ENCODE peak calls at places on chromosomes 6 and 20, in ten cellular contexts. One of them, this sample, is unnamed.

GRCh38 chr20:8220716-8221115 is 88.7 kb downstream of the PLCB1 start:
- DNase-seq in kidney glomerular epithelial cell: no peak
- DNase-seq in C1 segment of cervical spinal cord: no peak
- DNase-seq in neural crest cell: no peak
- DNase-seq in NCI-H748 treated with DMSO at 0.1 percent for 48 hours: no peak
- DNase-seq in upper lobe of right lung: no peak
- DNase-seq in GM23338: no peak
- DNase-seq in naive thymus-derived CD8-positive, alpha-beta T cell: no peak
- DNase-seq in naive thymus-derived CD4-positive, alpha-beta T cell: no peak
- DNase-seq in occipital lobe: no peak
- DNase-seq in this sample: peak

GRCh38 chr6:170152111-170152926 is 138.6 kb downstream of the DLL1 start:
- DNase-seq in naive thymus-derived CD4-positive, alpha-beta T cell: no peak
- DNase-seq in NCI-H748 treated with DMSO at 0.1 percent for 48 hours: no peak
- DNase-seq in GM23338: no peak
- DNase-seq in kidney glomerular epithelial cell: no peak
- DNase-seq in neural crest cell: peak
- DNase-seq in naive thymus-derived CD8-positive, alpha-beta T cell: no peak
- DNase-seq in upper lobe of right lung: no peak
- DNase-seq in occipital lobe: peak
- DNase-seq in C1 segment of cervical spinal cord: no peak
- DNase-seq in this sample: peak

GRCh38 chr6:138378463-138378862 is 758 bp downstream of the SMIM28 start:
- DNase-seq in upper lobe of right lung: no peak
- DNase-seq in naive thymus-derived CD8-positive, alpha-beta T cell: no peak
- DNase-seq in kidney glomerular epithelial cell: no peak
- DNase-seq in NCI-H748 treated with DMSO at 0.1 percent for 48 hours: peak
- DNase-seq in naive thymus-derived CD4-positive, alpha-beta T cell: no peak
- DNase-seq in occipital lobe: no peak
- DNase-seq in neural crest cell: no peak
- DNase-seq in C1 segment of cervical spinal cord: no peak
- DNase-seq in GM23338: peak
- DNase-seq in this sample: no peak

GRCh38 chr6:125942677-125943527 is 13.7 kb upstream of the HINT3 start:
- DNase-seq in GM23338: no peak
- DNase-seq in neural crest cell: no peak
- DNase-seq in C1 segment of cervical spinal cord: no peak
- DNase-seq in occipital lobe: no peak
- DNase-seq in upper lobe of right lung: no peak
- DNase-seq in naive thymus-derived CD8-positive, alpha-beta T cell: no peak
- DNase-seq in NCI-H748 treated with DMSO at 0.1 percent for 48 hours: no peak
- DNase-seq in naive thymus-derived CD4-positive, alpha-beta T cell: no peak
- DNase-seq in kidney glomerular epithelial cell: no peak
- DNase-seq in this sample: no peak

GRCh38 chr6:160131636-160132296 is 10.2 kb downstream of the SLC22A1 start:
- DNase-seq in upper lobe of right lung: peak
- DNase-seq in naive thymus-derived CD8-positive, alpha-beta T cell: no peak
- DNase-seq in NCI-H748 treated with DMSO at 0.1 percent for 48 hours: no peak
- DNase-seq in naive thymus-derived CD4-positive, alpha-beta T cell: no peak
- DNase-seq in neural crest cell: no peak
- DNase-seq in GM23338: no peak
- DNase-seq in C1 segment of cervical spinal cord: no peak
- DNase-seq in kidney glomerular epithelial cell: no peak
- DNase-seq in occipital lobe: no peak
- DNase-seq in this sample: no peak

GRCh38 chr6:164827537-164827936 is 481.9 kb downstream of the C6orf118 start:
- DNase-seq in occipital lobe: no peak
- DNase-seq in neural crest cell: no peak
- DNase-seq in C1 segment of cervical spinal cord: no peak
- DNase-seq in kidney glomerular epithelial cell: no peak
- DNase-seq in naive thymus-derived CD8-positive, alpha-beta T cell: no peak
- DNase-seq in NCI-H748 treated with DMSO at 0.1 percent for 48 hours: peak
- DNase-seq in GM23338: no peak
- DNase-seq in upper lobe of right lung: no peak
- DNase-seq in naive thymus-derived CD4-positive, alpha-beta T cell: no peak
- DNase-seq in this sample: no peak

GRCh38 chr6:161847628-161848027 is 573.8 kb upstream of the AGPAT4 start:
- DNase-seq in NCI-H748 treated with DMSO at 0.1 percent for 48 hours: no peak
- DNase-seq in kidney glomerular epithelial cell: no peak
- DNase-seq in naive thymus-derived CD4-positive, alpha-beta T cell: no peak
- DNase-seq in naive thymus-derived CD8-positive, alpha-beta T cell: no peak
- DNase-seq in neural crest cell: no peak
- DNase-seq in upper lobe of right lung: no peak
- DNase-seq in occipital lobe: no peak
- DNase-seq in GM23338: no peak
- DNase-seq in C1 segment of cervical spinal cord: no peak
- DNase-seq in this sample: no peak

GRCh38 chr20:47067776-47068175 is 173.1 kb downstream of the EYA2 start:
- DNase-seq in occipital lobe: no peak
- DNase-seq in naive thymus-derived CD4-positive, alpha-beta T cell: no peak
- DNase-seq in neural crest cell: no peak
- DNase-seq in kidney glomerular epithelial cell: no peak
- DNase-seq in GM23338: no peak
- DNase-seq in upper lobe of right lung: no peak
- DNase-seq in NCI-H748 treated with DMSO at 0.1 percent for 48 hours: no peak
- DNase-seq in C1 segment of cervical spinal cord: no peak
- DNase-seq in naive thymus-derived CD8-positive, alpha-beta T cell: no peak
- DNase-seq in this sample: no peak

GRCh38 chr6:10837692-10837996 is 695 bp downstream of the MAK start:
- DNase-seq in GM23338: no peak
- DNase-seq in occipital lobe: no peak
- DNase-seq in upper lobe of right lung: no peak
- DNase-seq in naive thymus-derived CD8-positive, alpha-beta T cell: peak
- DNase-seq in neural crest cell: no peak
- DNase-seq in kidney glomerular epithelial cell: no peak
- DNase-seq in C1 segment of cervical spinal cord: no peak
- DNase-seq in naive thymus-derived CD4-positive, alpha-beta T cell: no peak
- DNase-seq in NCI-H748 treated with DMSO at 0.1 percent for 48 hours: peak
- DNase-seq in this sample: peak

GRCh38 chr6:84528201-84528600 is 236.2 kb downstream of the TBX18 start:
- DNase-seq in naive thymus-derived CD4-positive, alpha-beta T cell: no peak
- DNase-seq in upper lobe of right lung: no peak
- DNase-seq in occipital lobe: no peak
- DNase-seq in naive thymus-derived CD8-positive, alpha-beta T cell: no peak
- DNase-seq in kidney glomerular epithelial cell: no peak
- DNase-seq in NCI-H748 treated with DMSO at 0.1 percent for 48 hours: no peak
- DNase-seq in C1 segment of cervical spinal cord: no peak
- DNase-seq in GM23338: no peak
- DNase-seq in neural crest cell: no peak
- DNase-seq in this sample: no peak

GRCh38 chr20:54067606-54068174 is 2.7 kb downstream of the BCAS1 start:
- DNase-seq in occipital lobe: no peak
- DNase-seq in naive thymus-derived CD8-positive, alpha-beta T cell: no peak
- DNase-seq in neural crest cell: no peak
- DNase-seq in naive thymus-derived CD4-positive, alpha-beta T cell: no peak
- DNase-seq in GM23338: peak
- DNase-seq in NCI-H748 treated with DMSO at 0.1 percent for 48 hours: no peak
- DNase-seq in kidney glomerular epithelial cell: peak
- DNase-seq in C1 segment of cervical spinal cord: no peak
- DNase-seq in upper lobe of right lung: peak
- DNase-seq in this sample: no peak

GRCh38 chr6:3202999-3203696 is 24.3 kb downstream of the TUBB2B start:
- DNase-seq in naive thymus-derived CD8-positive, alpha-beta T cell: no peak
- DNase-seq in naive thymus-derived CD4-positive, alpha-beta T cell: no peak
- DNase-seq in NCI-H748 treated with DMSO at 0.1 percent for 48 hours: no peak
- DNase-seq in GM23338: no peak
- DNase-seq in kidney glomerular epithelial cell: no peak
- DNase-seq in C1 segment of cervical spinal cord: no peak
- DNase-seq in occipital lobe: no peak
- DNase-seq in neural crest cell: no peak
- DNase-seq in upper lobe of right lung: no peak
- DNase-seq in this sample: no peak

GRCh38 chr6:142531727-142532126 is 229.9 kb downstream of the ADGRG6 start:
- DNase-seq in naive thymus-derived CD4-positive, alpha-beta T cell: no peak
- DNase-seq in C1 segment of cervical spinal cord: no peak
- DNase-seq in upper lobe of right lung: no peak
- DNase-seq in naive thymus-derived CD8-positive, alpha-beta T cell: no peak
- DNase-seq in occipital lobe: no peak
- DNase-seq in kidney glomerular epithelial cell: peak
- DNase-seq in NCI-H748 treated with DMSO at 0.1 percent for 48 hours: no peak
- DNase-seq in neural crest cell: no peak
- DNase-seq in GM23338: no peak
- DNase-seq in this sample: no peak

GRCh38 chr6:43308101-43308989 is at the start of gene CRIP3:
- DNase-seq in GM23338: peak
- DNase-seq in naive thymus-derived CD4-positive, alpha-beta T cell: peak
- DNase-seq in kidney glomerular epithelial cell: no peak
- DNase-seq in occipital lobe: peak
- DNase-seq in upper lobe of right lung: no peak
- DNase-seq in naive thymus-derived CD8-positive, alpha-beta T cell: peak
- DNase-seq in NCI-H748 treated with DMSO at 0.1 percent for 48 hours: peak
- DNase-seq in C1 segment of cervical spinal cord: no peak
- DNase-seq in neural crest cell: no peak
- DNase-seq in this sample: no peak

GRCh38 chr6:163965426-163966348 is 551.2 kb downstream of the QKI start:
- DNase-seq in kidney glomerular epithelial cell: peak
- DNase-seq in naive thymus-derived CD8-positive, alpha-beta T cell: no peak
- DNase-seq in C1 segment of cervical spinal cord: no peak
- DNase-seq in upper lobe of right lung: no peak
- DNase-seq in NCI-H748 treated with DMSO at 0.1 percent for 48 hours: peak
- DNase-seq in occipital lobe: no peak
- DNase-seq in naive thymus-derived CD4-positive, alpha-beta T cell: no peak
- DNase-seq in GM23338: no peak
- DNase-seq in neural crest cell: no peak
- DNase-seq in this sample: peak

GRCh38 chr6:38638941-38639497 is 710 bp downstream of the BTBD9 start:
- DNase-seq in upper lobe of right lung: peak
- DNase-seq in occipital lobe: no peak
- DNase-seq in C1 segment of cervical spinal cord: peak
- DNase-seq in naive thymus-derived CD8-positive, alpha-beta T cell: peak
- DNase-seq in naive thymus-derived CD4-positive, alpha-beta T cell: peak
- DNase-seq in neural crest cell: no peak
- DNase-seq in GM23338: peak
- DNase-seq in NCI-H748 treated with DMSO at 0.1 percent for 48 hours: peak
- DNase-seq in kidney glomerular epithelial cell: peak
- DNase-seq in this sample: peak

GRCh38 chr6:35500782-35501181 is 3.9 kb upstream of the TEAD3 start:
- DNase-seq in NCI-H748 treated with DMSO at 0.1 percent for 48 hours: no peak
- DNase-seq in upper lobe of right lung: no peak
- DNase-seq in neural crest cell: no peak
- DNase-seq in occipital lobe: no peak
- DNase-seq in kidney glomerular epithelial cell: no peak
- DNase-seq in GM23338: no peak
- DNase-seq in naive thymus-derived CD4-positive, alpha-beta T cell: no peak
- DNase-seq in naive thymus-derived CD8-positive, alpha-beta T cell: no peak
- DNase-seq in C1 segment of cervical spinal cord: no peak
- DNase-seq in this sample: peak

This sample was measured in lung microvascular endothelial cell.